ENCODE peak calls at places on chromosome 6, in nine cellular contexts. M is GM23338, L is PC-3, Z is GM23248, S is OCI-LY7, G is neural progenitor cell, X is SK-N-SH, T is hepatocyte, Y is HCT116. J is an unnamed sample.

GRCh38 chr6:154848580-154848979 is 115.4 kb downstream of the SCAF8 start:
- DNase-seq in M (no peak), L (no peak), Z (no peak), S (no peak), G (no peak), X (peak; percentile 9), T (no peak), Y (no peak), J (no peak)

GRCh38 chr6:44278774-44279697 is 8.8 kb downstream of the TMEM151B start:
- DNase-seq in M (no peak), L (no peak), Z (peak; percentile 20), S (no peak), G (no peak), X (no peak), T (no peak), Y (no peak), J (no peak)

GRCh38 chr6:5698318-5698717 is 308.4 kb downstream of the NRN1 start:
- DNase-seq in M (no peak), L (no peak), Z (no peak), S (no peak), G (no peak), X (no peak), T (no peak), Y (no peak), J (no peak)

GRCh38 chr6:35264550-35265274 is 5.2 kb downstream of the ZNF76 start:
- DNase-seq in M (no peak), L (peak; percentile 43), Z (no peak), S (no peak), G (no peak), X (no peak), T (no peak), Y (no peak), J (no peak)

GRCh38 chr6:158856261-158856660 is 37.1 kb upstream of the EZR start:
- DNase-seq in M (no peak), L (no peak), Z (no peak), S (no peak), G (no peak), X (no peak), T (peak; percentile 51), Y (no peak), J (no peak)

GRCh38 chr6:123803862-123804681 is at the start of gene NKAIN2:
- DNase-seq in M (peak; percentile 74), L (no peak), Z (no peak), S (no peak), G (peak; percentile 82), X (no peak), T (peak; percentile 49), Y (no peak), J (peak; percentile 56)

GRCh38 chr6:127102299-127102698 is 16.2 kb upstream of the RSPO3 start:
- DNase-seq in M (no peak), L (peak; percentile 56), Z (peak; percentile 98), S (no peak), G (no peak), X (no peak), T (peak; percentile 42), Y (no peak), J (no peak)

GRCh38 chr6:155130161-155130853 is 133.5 kb upstream of the CLDN20 start:
- DNase-seq in M (no peak), L (peak; percentile 26), Z (peak; percentile 32), S (no peak), G (no peak), X (no peak), T (no peak), Y (no peak), J (no peak)

GRCh38 chr6:5308066-5308465 is 46.8 kb downstream of the FARS2 start:
- DNase-seq in M (peak; percentile 31), L (peak; percentile 87), Z (peak; percentile 51), S (no peak), G (no peak), X (no peak), T (no peak), Y (no peak), J (no peak)

GRCh38 chr6:99013145-99013544 is 65.4 kb upstream of the FBXL4 start:
- DNase-seq in M (no peak), L (peak; percentile 70), Z (peak; percentile 93), S (no peak), G (no peak), X (no peak), T (peak; percentile 34), Y (no peak), J (no peak)

GRCh38 chr6:88780714-88781389 is 182.6 kb downstream of the RNGTT start:
- DNase-seq in M (peak; percentile 88), L (peak; percentile 64), Z (peak; percentile 76), S (peak; percentile 89), G (peak; percentile 78), X (peak; percentile 31), T (peak; percentile 78), Y (peak; percentile 28), J (peak; percentile 66)

GRCh38 chr6:36758516-36759176 is 61.0 kb downstream of the RAB44 start:
- DNase-seq in M (peak; percentile 61), L (no peak), Z (no peak), S (peak; percentile 62), G (no peak), X (no peak), T (no peak), Y (no peak), J (peak; percentile 72)

GRCh38 chr6:33433001-33433559 is 13.2 kb downstream of the SYNGAP1 start:
- DNase-seq in M (peak; percentile 73), L (no peak), Z (no peak), S (no peak), G (peak; percentile 35), X (peak; percentile 14), T (no peak), Y (no peak), J (no peak)

GRCh38 chr6:145530454-145530853 is 204.9 kb downstream of the EPM2A start:
- DNase-seq in M (no peak), L (no peak), Z (no peak), S (no peak), G (no peak), X (no peak), T (no peak), Y (no peak), J (no peak)

GRCh38 chr6:145532361-145532760 is 203.0 kb downstream of the EPM2A start:
- DNase-seq in M (peak; percentile 62), L (peak; percentile 50), Z (no peak), S (no peak), G (no peak), X (no peak), T (peak; percentile 54), Y (no peak), J (no peak)

GRCh38 chr6:145531032-145531431 is 204.3 kb downstream of the EPM2A start:
- DNase-seq in M (peak; percentile 39), L (no peak), Z (no peak), S (no peak), G (no peak), X (no peak), T (no peak), Y (no peak), J (no peak)

GRCh38 chr6:145531822-145532221 is 203.5 kb downstream of the EPM2A start:
- DNase-seq in M (peak; percentile 55), L (no peak), Z (no peak), S (no peak), G (peak; percentile 57), X (no peak), T (no peak), Y (no peak), J (no peak)

DNA sequence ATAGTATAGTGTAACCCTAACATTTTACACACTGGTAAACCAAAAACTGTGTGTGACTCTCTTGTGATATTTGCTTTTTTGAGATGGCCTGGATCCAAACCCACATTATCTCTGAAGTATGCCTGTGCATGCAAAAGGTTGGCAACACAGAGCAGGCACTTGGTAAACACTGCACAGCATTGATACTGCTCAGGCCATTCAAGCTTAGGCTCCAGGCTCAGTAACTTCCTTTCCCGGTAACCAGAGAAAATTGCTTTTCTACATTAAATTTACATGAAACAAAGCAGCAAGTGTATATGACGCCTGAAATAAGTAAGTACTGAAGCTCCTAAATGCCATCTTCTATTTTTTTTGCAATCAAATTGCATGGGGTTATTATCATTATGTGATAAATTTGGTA is 205.7 kb downstream of the EPM2A start:
- DNase-seq in M (no peak), L (peak; percentile 30), Z (no peak), S (no peak), G (no peak), X (no peak), T (no peak), Y (no peak), J (no peak)
- TF ChIP-seq EZH2phosphoT487 in M (no peak), L (no peak), Z (no peak), S (no peak), G (no peak), X (no peak), T (no peak), Y (no peak), J (no peak)

DNA sequence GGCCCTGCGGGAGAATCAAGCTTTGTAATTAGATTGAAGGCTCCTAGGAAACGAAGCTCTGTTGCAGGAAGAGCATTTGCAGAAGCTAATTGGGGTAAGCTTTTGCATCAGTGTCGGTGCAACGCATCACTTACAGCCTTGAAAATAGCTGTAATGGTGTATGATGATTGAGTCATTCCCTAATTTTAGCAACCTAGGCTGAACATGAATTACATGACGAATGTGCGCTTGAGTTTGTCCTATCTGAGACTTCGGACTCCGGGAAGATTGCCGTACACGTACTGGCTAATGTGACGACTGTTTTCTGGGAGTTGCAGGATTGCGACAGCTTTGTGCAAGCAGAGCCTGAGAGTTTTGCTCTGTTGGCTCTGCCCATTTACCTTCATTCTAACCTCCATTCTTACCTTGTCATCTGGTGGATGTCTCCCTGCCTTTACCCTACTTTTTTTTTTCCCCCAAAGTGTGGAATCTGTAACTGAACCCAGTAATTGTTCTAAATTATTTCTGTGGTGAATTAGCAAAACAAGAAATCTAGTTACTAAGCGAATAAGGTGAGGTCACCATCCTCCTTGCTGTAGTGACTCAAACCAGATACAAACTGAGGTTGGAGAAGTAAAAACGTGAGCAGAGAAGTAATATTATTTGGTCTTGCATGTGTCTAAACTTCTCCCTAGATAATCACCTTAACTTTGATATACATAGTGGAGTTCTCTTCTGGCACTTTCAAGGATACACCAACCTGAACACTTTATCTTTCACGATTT is 676.0 kb upstream of the CITED2 start:
- DNase-seq in M (peak; percentile 21), L (peak; percentile 22), Z (peak; percentile 76), S (no peak), G (peak; percentile 10), X (peak; percentile 15), T (peak; percentile 40), Y (no peak), J (no peak)
- TF ChIP-seq EZH2phosphoT487 in M (no peak), L (no peak), Z (no peak), S (no peak), G (no peak), X (no peak), T (no peak), Y (no peak), J (no peak)

DNA sequence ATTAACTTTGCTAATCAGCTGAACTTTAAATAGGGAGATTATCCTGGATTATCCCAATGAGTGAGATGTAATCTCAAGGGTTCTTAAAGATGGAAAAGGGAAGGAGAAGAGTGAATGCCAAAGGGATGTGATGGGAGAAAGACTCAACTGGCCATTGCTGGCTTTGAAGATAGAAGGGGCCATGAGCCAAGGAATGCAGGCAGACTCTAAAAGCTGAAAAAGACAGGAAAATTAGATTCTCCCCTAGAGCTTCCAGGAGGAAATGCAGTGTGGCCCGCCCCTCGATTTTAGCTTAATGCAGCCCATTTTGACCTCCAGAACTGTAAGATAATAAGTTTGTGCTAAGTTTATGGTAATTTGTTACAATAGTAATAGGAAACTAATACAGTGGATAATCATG is 3.2 kb upstream of the HDDC2 start:
- DNase-seq in M (peak; percentile 10), L (no peak), Z (no peak), S (no peak), G (no peak), X (no peak), T (no peak), Y (no peak), J (no peak)
- TF ChIP-seq EZH2phosphoT487 in M (no peak), L (no peak), Z (no peak), S (no peak), G (no peak), X (no peak), T (no peak), Y (no peak), J (no peak)

GRCh38 chr6:13669476-13669875 is 42.2 kb downstream of the RANBP9 start:
- DNase-seq in M (peak; percentile 30), L (no peak), Z (no peak), S (no peak), G (no peak), X (no peak), T (no peak), Y (no peak), J (no peak)
- TF ChIP-seq EZH2phosphoT487 in M (no peak), L (no peak), Z (no peak), S (no peak), G (no peak), X (no peak), T (no peak), Y (no peak), J (no peak)